ENCODE peak calls at places on chromosomes 11 and 22, in seven cellular contexts. One of them, this sample, is unnamed.

GRCh38 chr11:19060629-19061028 is at the start of gene MRGPRX2:
- DNase-seq in skeletal muscle cell: no peak
- DNase-seq in dorsolateral prefrontal cortex: no peak
- DNase-seq in naive B cell: no peak
- DNase-seq in NCI-H510A: no peak
- DNase-seq in CD4-positive, alpha-beta memory T cell: no peak
- DNase-seq in heart right ventricle: no peak
- DNase-seq in this sample: no peak

GRCh38 chr11:67306769-67307544 is 3.6 kb downstream of the SSH3 start:
- DNase-seq in skeletal muscle cell: no peak
- DNase-seq in dorsolateral prefrontal cortex: no peak
- DNase-seq in naive B cell: no peak
- DNase-seq in NCI-H510A: no peak
- DNase-seq in CD4-positive, alpha-beta memory T cell: no peak
- DNase-seq in heart right ventricle: no peak
- DNase-seq in this sample: no peak

GRCh38 chr11:88535916-88536547 is 198.5 kb upstream of the CTSC start:
- DNase-seq in skeletal muscle cell: peak; percentile 72
- DNase-seq in dorsolateral prefrontal cortex: no peak
- DNase-seq in naive B cell: no peak
- DNase-seq in NCI-H510A: no peak
- DNase-seq in CD4-positive, alpha-beta memory T cell: no peak
- DNase-seq in heart right ventricle: no peak
- DNase-seq in this sample: no peak

GRCh38 chr11:6864436-6864835 is 1.6 kb downstream of the OR10A2 start:
- DNase-seq in skeletal muscle cell: no peak
- DNase-seq in dorsolateral prefrontal cortex: no peak
- DNase-seq in naive B cell: no peak
- DNase-seq in NCI-H510A: no peak
- DNase-seq in CD4-positive, alpha-beta memory T cell: no peak
- DNase-seq in heart right ventricle: no peak
- DNase-seq in this sample: no peak

GRCh38 chr22:28442951-28443876 is 236.4 kb downstream of the TTC28 start:
- DNase-seq in skeletal muscle cell: no peak
- DNase-seq in dorsolateral prefrontal cortex: peak; percentile 72
- DNase-seq in naive B cell: no peak
- DNase-seq in NCI-H510A: no peak
- DNase-seq in CD4-positive, alpha-beta memory T cell: no peak
- DNase-seq in heart right ventricle: peak; percentile 55
- DNase-seq in this sample: peak; percentile 74

GRCh38 chr11:62792193-62792575 is 378 bp upstream of the TMEM223 start:
- DNase-seq in skeletal muscle cell: no peak
- DNase-seq in dorsolateral prefrontal cortex: no peak
- DNase-seq in naive B cell: no peak
- DNase-seq in NCI-H510A: no peak
- DNase-seq in CD4-positive, alpha-beta memory T cell: no peak
- DNase-seq in heart right ventricle: peak; percentile 59
- DNase-seq in this sample: peak; percentile 68

GRCh38 chr11:112401036-112401769 is 140.5 kb upstream of the PLET1 start:
- DNase-seq in skeletal muscle cell: no peak
- DNase-seq in dorsolateral prefrontal cortex: no peak
- DNase-seq in naive B cell: no peak
- DNase-seq in NCI-H510A: no peak
- DNase-seq in CD4-positive, alpha-beta memory T cell: no peak
- DNase-seq in heart right ventricle: no peak
- DNase-seq in this sample: no peak

GRCh38 chr22:22802346-22802970 is 85.2 kb upstream of the IGLL5 start:
- DNase-seq in skeletal muscle cell: no peak
- DNase-seq in dorsolateral prefrontal cortex: no peak
- DNase-seq in naive B cell: no peak
- DNase-seq in NCI-H510A: no peak
- DNase-seq in CD4-positive, alpha-beta memory T cell: peak; percentile 24
- DNase-seq in heart right ventricle: no peak
- DNase-seq in this sample: no peak

GRCh38 chr22:22669093-22669492 is 24.7 kb downstream of the GGTLC2 start:
- DNase-seq in skeletal muscle cell: no peak
- DNase-seq in dorsolateral prefrontal cortex: no peak
- DNase-seq in naive B cell: no peak
- DNase-seq in NCI-H510A: no peak
- DNase-seq in CD4-positive, alpha-beta memory T cell: no peak
- DNase-seq in heart right ventricle: no peak
- DNase-seq in this sample: no peak

GRCh38 chr11:60910281-60910687 is 3.7 kb upstream of the TMEM109 start:
- DNase-seq in skeletal muscle cell: no peak
- DNase-seq in dorsolateral prefrontal cortex: no peak
- DNase-seq in naive B cell: peak; percentile 79
- DNase-seq in NCI-H510A: no peak
- DNase-seq in CD4-positive, alpha-beta memory T cell: no peak
- DNase-seq in heart right ventricle: no peak
- DNase-seq in this sample: no peak

GRCh38 chr11:1863352-1864215 is 10.7 kb downstream of the LSP1 start:
- DNase-seq in skeletal muscle cell: peak; percentile 79
- DNase-seq in dorsolateral prefrontal cortex: peak; percentile 67
- DNase-seq in naive B cell: no peak
- DNase-seq in NCI-H510A: no peak
- DNase-seq in CD4-positive, alpha-beta memory T cell: no peak
- DNase-seq in heart right ventricle: peak; percentile 88
- DNase-seq in this sample: peak; percentile 94

GRCh38 chr22:22848364-22848866 is 39.2 kb upstream of the IGLL5 start:
- DNase-seq in skeletal muscle cell: no peak
- DNase-seq in dorsolateral prefrontal cortex: peak; percentile 49
- DNase-seq in naive B cell: peak; percentile 62
- DNase-seq in NCI-H510A: no peak
- DNase-seq in CD4-positive, alpha-beta memory T cell: peak; percentile 57
- DNase-seq in heart right ventricle: peak; percentile 51
- DNase-seq in this sample: peak; percentile 78

GRCh38 chr22:31748490-31748889 is 1.4 kb downstream of the PRR14L start:
- DNase-seq in skeletal muscle cell: no peak
- DNase-seq in dorsolateral prefrontal cortex: no peak
- DNase-seq in naive B cell: no peak
- DNase-seq in NCI-H510A: no peak
- DNase-seq in CD4-positive, alpha-beta memory T cell: no peak
- DNase-seq in heart right ventricle: no peak
- DNase-seq in this sample: no peak

GRCh38 chr11:59263225-59263894 is 50.6 kb upstream of the MPEG1 start:
- DNase-seq in skeletal muscle cell: no peak
- DNase-seq in dorsolateral prefrontal cortex: no peak
- DNase-seq in naive B cell: peak; percentile 55
- DNase-seq in NCI-H510A: no peak
- DNase-seq in CD4-positive, alpha-beta memory T cell: peak; percentile 16
- DNase-seq in heart right ventricle: no peak
- DNase-seq in this sample: peak; percentile 55

GRCh38 chr22:42902875-42903510 is 45.9 kb upstream of the ARFGAP3 start:
- DNase-seq in skeletal muscle cell: peak; percentile 56
- DNase-seq in dorsolateral prefrontal cortex: no peak
- DNase-seq in naive B cell: no peak
- DNase-seq in NCI-H510A: no peak
- DNase-seq in CD4-positive, alpha-beta memory T cell: no peak
- DNase-seq in heart right ventricle: no peak
- DNase-seq in this sample: peak; percentile 94

GRCh38 chr11:94934362-94934761 is 39.0 kb downstream of the CWC15 start:
- DNase-seq in skeletal muscle cell: no peak
- DNase-seq in dorsolateral prefrontal cortex: peak; percentile 49
- DNase-seq in naive B cell: no peak
- DNase-seq in NCI-H510A: no peak
- DNase-seq in CD4-positive, alpha-beta memory T cell: peak; percentile 10
- DNase-seq in heart right ventricle: no peak
- DNase-seq in this sample: peak; percentile 26

GRCh38 chr22:47865626-47866025 is 1103.2 kb downstream of the TBC1D22A start:
- DNase-seq in skeletal muscle cell: no peak
- DNase-seq in dorsolateral prefrontal cortex: no peak
- DNase-seq in naive B cell: no peak
- DNase-seq in NCI-H510A: no peak
- DNase-seq in CD4-positive, alpha-beta memory T cell: no peak
- DNase-seq in heart right ventricle: no peak
- DNase-seq in this sample: no peak

GRCh38 chr11:8927233-8927632 is 5.5 kb downstream of the C11orf16 start:
- DNase-seq in skeletal muscle cell: no peak
- DNase-seq in dorsolateral prefrontal cortex: no peak
- DNase-seq in naive B cell: no peak
- DNase-seq in NCI-H510A: no peak
- DNase-seq in CD4-positive, alpha-beta memory T cell: no peak
- DNase-seq in heart right ventricle: no peak
- DNase-seq in this sample: no peak

GRCh38 chr22:26606611-26607010 is 11.2 kb downstream of the CRYBB1 start:
- DNase-seq in skeletal muscle cell: peak; percentile 8
- DNase-seq in dorsolateral prefrontal cortex: no peak
- DNase-seq in naive B cell: no peak
- DNase-seq in NCI-H510A: no peak
- DNase-seq in CD4-positive, alpha-beta memory T cell: no peak
- DNase-seq in heart right ventricle: no peak
- DNase-seq in this sample: no peak

GRCh38 chr11:130874955-130875531 is 41.2 kb downstream of the SNX19 start:
- DNase-seq in skeletal muscle cell: no peak
- DNase-seq in dorsolateral prefrontal cortex: no peak
- DNase-seq in naive B cell: no peak
- DNase-seq in NCI-H510A: no peak
- DNase-seq in CD4-positive, alpha-beta memory T cell: no peak
- DNase-seq in heart right ventricle: no peak
- DNase-seq in this sample: no peak